ENCODE peak calls at places on chromosome 13, in four cellular contexts. R is K562, J is HepG2, W is GM12878. C is an unnamed sample.
A peak's percentile ranks its signal among the peaks of the same experiment; 100 is the strongest.

GRCh38 chr13:42056146-42056545 is 7.7 kb downstream of the DGKH start:
- DNase-seq in R (no peak), J (no peak), W (no peak), C (no peak)

GRCh38 chr13:98945863-98946605 is 31.8 kb downstream of the DOCK9 start:
- DNase-seq in R (no peak), J (no peak), W (no peak), C (no peak)

GRCh38 chr13:74465279-74465678 is 331.1 kb upstream of the KLF12 start:
- DNase-seq in W (no peak), J (no peak), R (no peak), C (no peak)

GRCh38 chr13:43140985-43141384 is 117.6 kb downstream of the DNAJC15 start:
- DNase-seq in J (no peak), R (no peak), W (no peak), C (no peak)

GRCh38 chr13:108919036-108919907 is 289.9 kb downstream of the MYO16 start:
- DNase-seq in W (no peak), J (no peak), R (no peak), C (no peak)

GRCh38 chr13:97809576-97809975 is 143.9 kb upstream of the IPO5 start:
- DNase-seq in W (no peak), R (no peak), J (no peak), C (no peak)

GRCh38 chr13:33261426-33262068 is 24.0 kb downstream of the STARD13 start:
- DNase-seq in R (no peak), J (peak; percentile 83), W (no peak), C (no peak)

GRCh38 chr13:64924401-64924800 is 2305.7 kb downstream of the PCDH9 start:
- DNase-seq in W (no peak), R (no peak), J (no peak), C (no peak)

GRCh38 chr13:98997738-98998641 is 20.1 kb upstream of the DOCK9 start:
- DNase-seq in W (no peak), R (no peak), J (no peak), C (no peak)

GRCh38 chr13:51761638-51762350 is 42.2 kb downstream of the DHRS12 start:
- DNase-seq in R (no peak), J (no peak), W (no peak), C (no peak)

GRCh38 chr13:50599927-50600326 is 243.6 kb downstream of the DLEU7 start:
- DNase-seq in R (peak; percentile 10), W (no peak), J (no peak), C (no peak)

GRCh38 chr13:79405501-79405830 is 589 bp downstream of the RBM26 start:
- DNase-seq in R (no peak), W (no peak), J (no peak), C (no peak)

GRCh38 chr13:44112700-44113329 is 233.1 kb downstream of the LACC1 start:
- DNase-seq in J (no peak), W (no peak), R (no peak), C (no peak)

GRCh38 chr13:109281823-109282239 is 504.6 kb downstream of the IRS2 start:
- DNase-seq in R (no peak), J (no peak), W (no peak), C (no peak)

GRCh38 chr13:29847501-29847983 is 2.9 kb downstream of the UBL3 start:
- DNase-seq in W (no peak), R (no peak), J (peak; percentile 37), C (no peak)

GRCh38 chr13:112506046-112506445 is 81.9 kb downstream of the TUBGCP3 start:
- DNase-seq in J (no peak), R (no peak), W (no peak), C (no peak)

GRCh38 chr13:24627864-24628418 is 52.3 kb upstream of the ATP12A start:
- DNase-seq in J (no peak), R (peak; percentile 13), W (no peak), C (no peak)

GRCh38 chr13:110790371-110790770 is 76.9 kb downstream of the ING1 start:
- DNase-seq in J (no peak), W (no peak), R (no peak), C (no peak)

GRCh38 chr13:114140909-114141255 is 8.5 kb upstream of the RASA3 start:
- DNase-seq in R (no peak), W (no peak), J (no peak), C (no peak)

GRCh38 chr13:47680752-47681151 is 320.3 kb downstream of the SUCLA2 start:
- DNase-seq in J (no peak), W (no peak), R (no peak), C (no peak)

GRCh38 chr13:40518481-40518882 is 148.0 kb downstream of the FOXO1 start:
- DNase-seq in J (no peak), W (peak; percentile 60), R (no peak), C (no peak)

GRCh38 chr13:51682691-51683090 is 98.4 kb downstream of the WDFY2 start:
- DNase-seq in W (no peak), R (no peak), J (no peak), C (no peak)

GRCh38 chr13:28110414-28110813 is 10.0 kb upstream of the FLT3 start:
- DNase-seq in W (no peak), R (no peak), J (no peak), C (no peak)

GRCh38 chr13:60765700-60766411 is 368.8 kb downstream of the TDRD3 start:
- DNase-seq in W (no peak), J (peak; percentile 5), R (no peak), C (no peak)

GRCh38 chr13:75226755-75227435 is 255.1 kb downstream of the TBC1D4 start:
- DNase-seq in J (no peak), R (no peak), W (no peak), C (no peak)

DNA sequence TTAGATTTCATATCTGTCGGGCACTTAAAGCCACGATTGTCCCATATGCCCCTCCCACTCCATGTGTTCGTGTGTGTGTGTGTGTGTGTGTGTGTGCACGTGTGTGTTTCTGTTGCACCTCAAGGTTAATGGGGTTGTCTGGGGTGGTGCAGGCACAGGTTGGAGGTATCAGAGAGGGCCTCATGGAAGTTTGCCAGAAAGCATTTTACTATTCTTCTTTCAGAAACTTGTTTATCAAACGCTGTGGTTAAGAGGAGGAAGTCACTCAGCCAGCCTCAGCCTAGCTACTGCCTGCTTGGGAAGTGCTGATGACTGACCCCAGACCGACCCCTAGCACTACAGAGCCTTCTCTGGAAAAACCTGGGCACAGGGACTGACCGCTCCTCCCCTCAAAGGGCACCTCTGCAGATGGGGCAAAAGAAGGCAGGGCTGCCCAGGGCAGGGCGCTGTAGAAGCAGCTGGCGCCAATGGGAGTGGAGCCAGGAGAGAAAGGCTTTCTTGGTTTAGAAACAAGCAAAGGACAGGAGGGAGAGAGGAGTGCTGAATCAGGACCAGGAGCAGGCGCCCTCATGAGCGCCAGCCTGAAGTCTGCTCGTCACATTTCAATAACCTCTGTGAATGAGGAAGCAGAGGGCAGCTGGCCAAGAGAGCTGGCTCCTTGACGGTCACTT is 3.9 kb downstream of the SIAH3 start:
- DNase-seq in J (no peak), W (no peak), R (no peak), C (no peak)
- TF ChIP-seq FOXK2 in J (no peak), W (no peak), R (no peak), C (no peak)

DNA sequence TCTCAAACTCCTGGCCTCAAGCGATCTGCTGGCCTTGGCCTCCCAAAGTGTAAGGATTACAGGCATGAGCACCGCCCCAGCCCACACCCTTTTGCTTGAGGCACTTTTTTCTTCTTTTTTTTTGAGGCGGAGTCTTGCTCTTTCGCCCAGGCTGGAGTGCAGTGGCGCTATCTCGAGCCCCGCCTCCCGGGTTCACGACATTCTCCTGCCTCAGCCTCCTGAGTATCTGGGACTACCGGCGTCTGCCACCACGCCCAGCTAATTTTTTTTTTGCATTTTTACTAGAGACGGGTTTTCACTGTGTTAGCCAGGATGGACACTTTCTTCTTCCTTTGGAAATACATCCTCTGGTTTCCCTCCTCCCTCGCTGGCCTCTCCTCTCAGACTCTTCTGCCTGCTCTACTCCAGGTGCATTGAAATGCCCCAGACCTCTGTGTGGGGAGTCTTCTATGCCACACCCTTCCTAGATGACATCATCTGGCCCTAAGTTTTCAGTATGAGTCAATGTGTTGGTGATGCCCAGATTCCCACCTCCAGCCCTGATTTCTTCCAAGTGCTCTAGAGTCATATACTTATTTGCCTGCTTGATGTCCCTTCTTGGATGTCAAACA is 20.7 kb upstream of the TPT1 start:
- DNase-seq in J (no peak), W (no peak), R (peak; percentile 41), C (no peak)
- TF ChIP-seq FOXK2 in J (no peak), W (no peak), R (peak; percentile 17), C (no peak)

DNA sequence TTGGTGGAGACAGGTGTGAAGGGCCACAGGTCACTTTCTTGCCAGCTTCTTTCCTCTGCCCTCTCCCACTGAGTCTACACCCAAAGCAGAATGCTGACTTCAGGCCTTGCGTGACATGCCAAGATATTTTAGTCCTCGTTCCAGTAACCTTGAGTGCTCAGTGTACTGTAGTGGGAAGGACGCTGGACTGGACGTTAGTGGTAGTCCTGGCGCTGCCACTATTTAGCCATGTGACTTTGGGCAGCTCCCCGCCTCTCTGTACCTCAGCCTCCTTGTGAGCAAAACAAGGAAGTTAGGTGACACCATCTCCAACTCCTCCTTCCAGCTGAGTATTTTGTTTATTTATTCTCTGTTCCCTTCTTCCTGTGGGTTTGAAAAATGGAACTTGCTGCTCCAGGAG is 86.1 kb downstream of the FRY start:
- DNase-seq in W (no peak), J (no peak), R (no peak), C (no peak)
- TF ChIP-seq FOXK2 in W (no peak), J (no peak), R (no peak), C (no peak)

GRCh38 chr13:76656056-76656455 is 230.1 kb downstream of the KCTD12 start:
- DNase-seq in W (no peak), R (no peak), J (no peak), C (no peak)
- TF ChIP-seq FOXK2 in W (no peak), R (no peak), J (no peak), C (no peak)

DNA sequence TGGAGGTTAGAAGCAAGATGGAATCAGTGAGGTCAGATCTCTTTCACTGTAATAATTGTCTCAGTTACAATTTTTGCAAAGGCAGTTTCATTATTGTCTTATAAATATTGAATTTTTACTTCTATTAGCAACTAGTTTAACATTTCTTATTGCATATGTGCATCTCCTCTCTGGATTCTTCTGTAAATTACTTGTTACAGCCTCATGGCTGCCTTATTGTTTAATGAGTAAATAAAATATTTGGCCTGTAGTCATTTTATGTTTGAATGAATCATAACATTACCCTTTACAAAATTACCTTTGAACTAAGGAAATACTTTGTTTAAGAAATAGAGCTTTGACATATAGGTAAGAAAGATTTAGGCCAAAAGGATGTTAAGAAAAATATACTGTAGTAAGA is 212.4 kb downstream of the SLITRK6 start:
- DNase-seq in W (no peak), R (no peak), J (no peak), C (no peak)
- TF ChIP-seq FOXK2 in W (no peak), R (no peak), J (no peak), C (no peak)

C was measured in HEK293T.